ENCODE peak calls at places on chromosome 3, in four cellular contexts. K is NT2/D1, L is HepG2, B is GM12878. U is an unnamed sample.

GRCh38 chr3:160052385-160053047 is 63.9 kb downstream of the IL12A start:
- DNase-seq in B (no peak), K (no peak), L (no peak), U (no peak)

GRCh38 chr3:169772530-169772950 is 656 bp upstream of the MYNN start:
- DNase-seq in B (peak; percentile 59), L (peak; percentile 78), K (peak; percentile 60), U (peak; percentile 50)

GRCh38 chr3:120506828-120507774 is 56.3 kb upstream of the FSTL1 start:
- DNase-seq in L (peak; percentile 32), K (peak; percentile 36), B (no peak), U (peak; percentile 40)

GRCh38 chr3:2948882-2949281 is 161.3 kb downstream of the IL5RA start:
- DNase-seq in B (no peak), L (no peak), K (no peak), U (no peak)

GRCh38 chr3:12405432-12406272 is 78.6 kb upstream of the TSEN2 start:
- DNase-seq in L (peak; percentile 99), K (no peak), B (no peak), U (no peak)

GRCh38 chr3:19074257-19074938 is 73.9 kb upstream of the KCNH8 start:
- DNase-seq in L (no peak), B (no peak), K (peak; percentile 84), U (no peak)

GRCh38 chr3:99895106-99895705 is 77.5 kb downstream of the CMSS1 start:
- DNase-seq in L (no peak), K (no peak), B (no peak), U (no peak)

GRCh38 chr3:5122030-5122740 is at the start of gene ARL8B:
- DNase-seq in K (peak; percentile 79), L (peak; percentile 65), B (no peak), U (peak; percentile 87)

GRCh38 chr3:193010191-193010590 is 92.5 kb upstream of the MB21D2 start:
- DNase-seq in K (no peak), L (no peak), B (no peak), U (no peak)

GRCh38 chr3:137763594-137763938 is 549 bp upstream of the SOX14 start:
- DNase-seq in L (no peak), B (no peak), K (no peak), U (no peak)

GRCh38 chr3:15781637-15782402 is 16.0 kb downstream of the ANKRD28 start:
- DNase-seq in B (no peak), L (no peak), K (no peak), U (no peak)

GRCh38 chr3:98329392-98330124 is 24.1 kb upstream of the OR5K4 start:
- DNase-seq in K (peak; percentile 68), L (peak; percentile 40), B (peak; percentile 27), U (peak; percentile 54)

GRCh38 chr3:128094295-128095151 is 29.1 kb downstream of the RUVBL1 start:
- DNase-seq in K (no peak), B (no peak), L (peak; percentile 48), U (no peak)

GRCh38 chr3:129421988-129422745 is 6.3 kb downstream of the EFCAB12 start:
- DNase-seq in K (no peak), B (no peak), L (no peak), U (no peak)

GRCh38 chr3:127175272-127175671 is 17.7 kb upstream of the PRR23E start:
- DNase-seq in L (no peak), B (no peak), K (no peak), U (no peak)

GRCh38 chr3:52402101-52402521 is 42.8 kb downstream of the SEMA3G start:
- DNase-seq in L (no peak), K (no peak), B (no peak), U (no peak)

GRCh38 chr3:55269636-55270035 is 217.5 kb downstream of the WNT5A start:
- DNase-seq in L (no peak), K (no peak), B (no peak), U (no peak)

GRCh38 chr3:7340795-7341194 is 479.9 kb downstream of the GRM7 start:
- DNase-seq in K (no peak), L (no peak), B (no peak), U (no peak)

GRCh38 chr3:122936335-122936734 is 91.2 kb downstream of the SEMA5B start:
- DNase-seq in K (no peak), B (no peak), L (no peak), U (no peak)

GRCh38 chr3:58421004-58421403 is 12.6 kb downstream of the PDHB start:
- DNase-seq in K (no peak), B (no peak), L (no peak), U (no peak)

GRCh38 chr3:186327912-186328487 is 34.0 kb downstream of the DGKG start:
- DNase-seq in K (no peak), B (no peak), L (peak; percentile 70), U (no peak)

DNA sequence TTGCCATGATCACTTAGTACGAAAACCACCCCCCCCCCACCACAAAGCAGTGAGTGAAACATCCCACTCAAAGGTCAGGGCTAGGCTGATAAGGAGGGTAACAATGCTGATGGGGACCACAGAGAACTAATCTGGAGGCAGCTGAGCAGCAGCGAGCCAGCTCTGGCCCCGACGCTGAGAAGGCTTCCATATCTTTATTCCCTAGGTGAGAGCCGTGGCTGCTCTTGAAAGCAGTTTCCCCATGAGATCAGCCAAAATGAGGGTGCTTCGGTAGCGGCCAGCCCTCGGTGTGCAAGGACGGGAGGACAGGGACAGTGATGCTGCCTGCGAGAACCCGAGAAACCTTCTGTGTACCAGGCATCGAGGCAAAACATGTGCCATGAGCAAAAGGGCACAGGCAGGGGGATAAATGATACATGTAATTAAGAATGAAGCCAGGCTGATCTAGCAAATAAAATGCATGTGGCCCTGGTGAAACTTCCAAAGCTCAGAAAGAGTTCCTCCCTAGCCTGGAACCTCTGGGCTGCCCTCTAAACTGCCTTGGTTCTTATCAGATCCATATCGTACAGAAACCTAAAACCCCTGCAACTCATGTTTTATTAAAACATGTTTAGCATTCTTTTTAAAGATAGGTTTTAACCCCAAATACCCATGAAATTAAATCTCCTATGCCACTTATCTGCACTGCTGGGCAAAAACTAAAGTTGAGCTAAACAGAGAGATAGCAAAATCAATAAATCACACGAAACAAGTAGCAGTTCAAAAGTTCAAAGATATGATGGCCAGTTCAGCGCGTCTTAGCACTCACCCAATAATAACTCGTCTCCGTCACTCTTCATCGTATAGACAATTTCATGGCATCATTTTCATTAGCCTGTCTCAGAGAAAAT is 337.3 kb downstream of the FOXP1 start:
- DNase-seq in K (no peak), B (no peak), L (peak; percentile 76), U (no peak)
- TF ChIP-seq SUZ12 in K (no peak), B (no peak), L (no peak), U (no peak)

GRCh38 chr3:141484701-141485287 is 2.0 kb upstream of the RASA2 start:
- DNase-seq in B (no peak), L (peak; percentile 35), K (no peak), U (no peak)

GRCh38 chr3:141486416-141486734 is 452 bp upstream of the RASA2 start:
- DNase-seq in K (peak; percentile 40), L (peak; percentile 56), B (no peak), U (peak; percentile 10)

GRCh38 chr3:141486735-141487418 is at the start of gene RASA2:
- DNase-seq in B (no peak), K (peak; percentile 63), L (peak; percentile 26), U (peak; percentile 89)

GRCh38 chr3:141487419-141488345 is 855 bp downstream of the RASA2 start:
- DNase-seq in L (peak; percentile 70), K (peak; percentile 42), B (peak; percentile 65), U (peak; percentile 69)

DNA sequence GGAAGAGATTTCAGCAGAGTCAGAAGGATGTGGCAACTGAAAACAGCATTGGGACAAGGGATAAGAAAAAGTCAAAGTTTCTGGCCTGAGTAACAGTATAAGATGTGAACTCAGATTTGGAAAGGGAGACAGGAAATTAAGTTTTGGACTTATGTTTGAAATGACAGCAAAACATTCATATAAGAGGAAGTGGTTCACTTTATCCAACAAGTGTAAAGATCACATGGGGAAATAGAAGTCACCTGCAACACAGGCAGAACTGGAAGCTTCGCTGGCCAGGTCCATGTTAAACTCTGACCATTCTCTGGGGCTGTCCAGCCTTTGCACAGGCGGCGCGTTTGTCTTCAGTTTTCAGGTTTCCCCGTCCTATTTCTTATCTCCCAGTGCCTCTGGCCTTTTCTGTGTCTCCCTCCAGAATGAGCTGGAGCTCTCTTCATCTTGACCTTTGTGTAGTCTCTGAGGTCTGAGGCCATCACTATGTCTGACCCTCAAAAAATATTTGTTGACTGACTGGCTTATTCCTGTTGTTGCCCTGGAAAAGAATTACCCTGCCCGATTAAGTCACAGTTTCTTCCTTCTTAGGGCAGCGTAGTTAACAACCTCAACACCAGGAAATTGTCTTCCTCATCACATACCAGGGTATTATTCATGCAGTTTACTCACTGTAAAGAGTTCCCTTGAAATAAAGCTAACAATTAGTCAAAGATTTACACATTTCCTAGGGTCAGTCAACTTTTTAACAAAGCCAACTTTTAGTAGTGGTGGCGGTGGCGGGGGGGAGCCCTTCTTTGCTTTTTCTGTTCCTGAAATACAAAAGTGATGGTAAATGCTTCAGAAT is 1.0 kb upstream of the RASA2 start:
- DNase-seq in L (peak; percentile 25), B (no peak), K (no peak), U (no peak)
- TF ChIP-seq SUZ12 in L (no peak), B (no peak), K (no peak), U (no peak)

GRCh38 chr3:27666277-27666676 is 55.8 kb downstream of the EOMES start:
- DNase-seq in L (no peak), K (peak; percentile 63), B (no peak), U (no peak)

GRCh38 chr3:27667751-27668150 is 54.4 kb downstream of the EOMES start:
- DNase-seq in L (peak; percentile 36), B (no peak), K (no peak), U (no peak)

GRCh38 chr3:27669505-27670085 is 52.5 kb downstream of the EOMES start:
- DNase-seq in L (no peak), K (no peak), B (peak; percentile 42), U (no peak)

GRCh38 chr3:27670619-27671018 is 51.5 kb downstream of the EOMES start:
- DNase-seq in B (no peak), K (no peak), L (no peak), U (no peak)

DNA sequence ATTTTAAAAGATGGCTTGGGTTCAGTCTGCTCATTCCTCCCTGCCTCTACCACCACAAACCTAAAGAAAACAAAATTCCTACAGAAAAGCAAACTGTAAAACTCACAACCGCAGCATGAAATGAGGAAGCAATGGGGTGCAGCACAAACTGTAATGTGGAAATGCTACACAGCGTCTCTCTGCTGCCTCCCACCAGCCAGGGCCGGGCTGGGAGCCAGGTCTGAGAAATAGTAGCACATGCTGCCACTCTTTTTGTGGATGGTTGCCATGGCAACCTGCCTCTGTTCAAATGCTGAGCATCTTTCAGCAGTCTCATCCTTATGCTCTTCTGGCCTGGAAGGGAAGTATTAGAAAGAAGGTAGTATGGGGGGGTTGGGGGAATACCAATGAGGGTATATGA is 55.4 kb downstream of the EOMES start:
- DNase-seq in B (no peak), L (no peak), K (peak; percentile 85), U (no peak)
- TF ChIP-seq SUZ12 in B (no peak), L (no peak), K (no peak), U (no peak)

DNA sequence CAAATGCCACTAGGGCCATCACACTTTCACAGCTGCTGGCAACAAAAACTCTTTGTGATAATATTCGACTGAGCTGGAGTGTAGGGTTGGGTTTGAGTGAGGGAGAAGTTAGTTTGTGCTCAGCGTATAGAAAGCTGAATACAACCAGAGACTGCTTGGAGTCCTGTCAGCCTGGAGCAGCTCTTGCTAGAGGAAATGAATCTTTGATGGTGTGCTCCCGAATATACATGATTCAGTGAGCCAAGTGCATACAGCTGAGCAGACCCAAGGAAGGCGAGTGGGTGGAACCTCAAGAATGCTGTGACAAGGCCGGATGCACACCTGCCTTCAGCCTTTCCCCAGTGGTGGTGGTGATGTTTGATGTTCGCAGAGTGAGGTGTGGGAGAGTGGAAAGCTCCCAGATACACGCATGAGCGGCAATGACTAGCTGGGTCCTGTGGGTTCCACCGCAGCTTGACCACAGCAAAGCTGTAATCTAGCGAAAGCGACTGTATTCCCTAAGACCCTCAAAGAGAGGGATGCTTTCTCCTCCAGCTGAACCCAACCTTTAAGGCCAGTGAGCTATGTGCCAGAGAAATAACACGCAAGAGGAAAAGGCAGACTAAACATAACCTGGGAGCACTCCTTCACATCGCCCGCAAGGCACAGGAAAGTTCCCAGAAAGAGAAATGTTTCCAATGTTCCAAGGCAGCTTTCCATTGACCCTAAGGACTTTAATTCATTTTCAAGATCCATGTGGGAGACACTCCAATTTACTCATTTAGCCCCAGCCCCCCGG is 1.2 kb downstream of the ARHGEF3 start:
- DNase-seq in B (no peak), K (no peak), L (no peak), U (no peak)
- TF ChIP-seq SUZ12 in B (no peak), K (no peak), L (no peak), U (no peak)